ENCODE peak calls at places on chromosomes 13 and 19, in seven cellular contexts. Z, J, I, C, V, P and O are unnamed samples. For H3K4me1, the result is how much of the 10 kb centered on the place peaks cover.

GRCh38 chr13:113073942-113074341 is 31.6 kb upstream of the F7 start:
- DNase-seq in Z (no peak), J (no peak), I (no peak), C (no peak), V (no peak), P (no peak), O (no peak)

GRCh38 chr13:40682449-40683240 is 16.2 kb upstream of the FOXO1 start:
- DNase-seq in Z (peak), J (peak), I (no peak), C (no peak), V (no peak), P (peak), O (no peak)

GRCh38 chr13:68019901-68020300 is 789.8 kb upstream of the PCDH9 start:
- DNase-seq in Z (no peak), J (no peak), I (no peak), C (no peak), V (no peak), P (no peak), O (no peak)

GRCh38 chr13:29594710-29595379 is 643 bp downstream of the SLC7A1 start:
- DNase-seq in Z (peak), J (peak), I (no peak), C (no peak), V (peak), P (peak), O (peak)

GRCh38 chr19:16376241-16376640 is 51.6 kb downstream of the KLF2 start:
- DNase-seq in Z (no peak), J (no peak), I (peak), C (no peak), V (no peak), P (no peak), O (no peak)

GRCh38 chr13:73940098-73940497 is 194.1 kb downstream of the KLF12 start:
- DNase-seq in Z (peak), J (no peak), I (no peak), C (no peak), V (no peak), P (no peak), O (no peak)

GRCh38 chr13:74889321-74889720 is 592.6 kb downstream of the TBC1D4 start:
- DNase-seq in Z (no peak), J (no peak), I (no peak), C (no peak), V (no peak), P (peak), O (no peak)

GRCh38 chr19:47539747-47540311 is 25.0 kb upstream of the NAPA start:
- DNase-seq in Z (no peak), J (no peak), I (no peak), C (no peak), V (no peak), P (no peak), O (no peak)

GRCh38 chr13:113208424-113209335 is at the start of gene PCID2:
- DNase-seq in Z (peak), J (peak), I (peak), C (peak), V (peak), P (peak), O (peak)

GRCh38 chr13:24194447-24194846 is 33.9 kb downstream of the SPATA13 start:
- DNase-seq in Z (no peak), J (no peak), I (no peak), C (no peak), V (no peak), P (no peak), O (no peak)

GRCh38 chr19:42290523-42291436 is 11.2 kb upstream of the PRR19 start:
- DNase-seq in Z (no peak), J (no peak), I (peak), C (no peak), V (no peak), P (peak), O (no peak)

GRCh38 chr13:35530147-35530546 is 53.7 kb upstream of the MAB21L1 start:
- DNase-seq in Z (no peak), J (no peak), I (no peak), C (no peak), V (no peak), P (no peak), O (no peak)

GRCh38 chr13:29522044-29522685 is 73.3 kb downstream of the SLC7A1 start:
- DNase-seq in Z (no peak), J (peak), I (no peak), C (no peak), V (peak), P (peak), O (no peak)

GRCh38 chr13:42027286-42027685 is 21.2 kb upstream of the DGKH start:
- DNase-seq in Z (no peak), J (no peak), I (no peak), C (no peak), V (no peak), P (no peak), O (no peak)

GRCh38 chr19:44955500-44956439 is 590 bp downstream of the CLPTM1 start:
- DNase-seq in Z (no peak), J (no peak), I (no peak), C (no peak), V (no peak), P (peak), O (no peak)

GRCh38 chr13:110135977-110136597 is 170.9 kb downstream of the COL4A1 start:
- DNase-seq in Z (no peak), J (no peak), I (no peak), C (no peak), V (no peak), P (no peak), O (no peak)

GRCh38 chr13:94351292-94352000 is 128.0 kb downstream of the DCT start:
- DNase-seq in Z (no peak), J (peak), I (no peak), C (no peak), V (no peak), P (peak), O (no peak)

GRCh38 chr19:37941820-37942515 is 35.0 kb downstream of the SIPA1L3 start:
- DNase-seq in Z (no peak), J (no peak), I (no peak), C (no peak), V (peak), P (no peak), O (no peak)

GRCh38 chr13:64274481-64275217 is 2859.0 kb upstream of the PCDH20 start:
- DNase-seq in Z (no peak), J (peak), I (no peak), C (no peak), V (no peak), P (peak), O (no peak)

GRCh38 chr19:9819590-9819898 is 665 bp upstream of the FBXL12 start:
- DNase-seq in Z (no peak), J (no peak), I (no peak), C (no peak), V (no peak), P (no peak), O (no peak)

GRCh38 chr19:38148337-38148736 is 75.7 kb downstream of the DPF1 start:
- DNase-seq in Z (no peak), J (no peak), I (no peak), C (no peak), V (no peak), P (no peak), O (no peak)

GRCh38 chr19:10141479-10141878 is 21.8 kb upstream of the EIF3G start:
- DNase-seq in Z (no peak), J (no peak), I (no peak), C (no peak), V (no peak), P (no peak), O (no peak)

GRCh38 chr13:79621902-79622301 is 140.9 kb downstream of the NDFIP2 start:
- DNase-seq in Z (no peak), J (no peak), I (no peak), C (no peak), V (no peak), P (no peak), O (no peak)

GRCh38 chr19:45474941-45475516 is 7.2 kb downstream of the FOSB start:
- DNase-seq in Z (no peak), J (peak), I (no peak), C (no peak), V (peak), P (peak), O (no peak)

GRCh38 chr19:13099073-13099999 is 3.3 kb downstream of the LYL1 start:
- DNase-seq in Z (peak), J (no peak), I (peak), C (no peak), V (no peak), P (no peak), O (no peak)

GRCh38 chr19:51681286-51681956 is 11.7 kb upstream of the SPACA6 start:
- DNase-seq in Z (peak), J (peak), I (no peak), C (no peak), V (peak), P (peak), O (no peak)

GRCh38 chr13:47039106-47039505 is 142.3 kb upstream of the HTR2A start:
- DNase-seq in Z (no peak), J (peak), I (no peak), C (no peak), V (no peak), P (peak), O (no peak)

GRCh38 chr13:79782541-79783216 is 301.7 kb downstream of the NDFIP2 start:
- DNase-seq in Z (peak), J (peak), I (peak), C (peak), V (no peak), P (peak), O (peak)

GRCh38 chr19:50332264-50333038 is 3.3 kb upstream of the KCNC3 start:
- DNase-seq in Z (peak), J (no peak), I (peak), C (no peak), V (peak), P (no peak), O (no peak)
- H3K4me1 ChIP-seq in Z (under half), J (under half), I (under half), C (under half), V (under half), P (under half), O (under half)

GRCh38 chr19:28425431-28425931 is 787.5 kb downstream of the UQCRFS1 start:
- DNase-seq in Z (peak), J (no peak), I (no peak), C (no peak), V (no peak), P (no peak), O (no peak)
- H4K8ac ChIP-seq in Z (no peak), J (no peak), I (no peak), C (no peak), V (no peak), P (no peak), O (no peak)

GRCh38 chr19:39823693-39824092 is 10.3 kb downstream of the DYRK1B start:
- DNase-seq in Z (no peak), J (no peak), I (no peak), C (no peak), V (no peak), P (no peak), O (no peak)
- H3K9ac ChIP-seq in Z (peak), J (peak), I (peak), C (no peak), V (no peak), P (peak), O (peak)

GRCh38 chr13:50209646-50210045 is 194.4 kb downstream of the KCNRG start:
- DNase-seq in Z (no peak), J (no peak), I (no peak), C (no peak), V (no peak), P (peak), O (no peak)
- H3K4me1 ChIP-seq in Z (under half), J (under half), I (under half), C (under half), V (under half), P (under half), O (under half)

GRCh38 chr13:51728972-51729371 is 75.0 kb downstream of the DHRS12 start:
- DNase-seq in Z (no peak), J (peak), I (no peak), C (no peak), V (peak), P (peak), O (no peak)

GRCh38 chr13:51728275-51728673 is 75.7 kb downstream of the DHRS12 start:
- DNase-seq in Z (no peak), J (no peak), I (no peak), C (no peak), V (no peak), P (no peak), O (no peak)

GRCh38 chr13:51724721-51725120 is 79.2 kb downstream of the DHRS12 start:
- DNase-seq in Z (no peak), J (peak), I (no peak), C (no peak), V (no peak), P (no peak), O (no peak)

GRCh38 chr13:51727634-51728274 is 76.2 kb downstream of the DHRS12 start:
- DNase-seq in Z (no peak), J (no peak), I (no peak), C (no peak), V (peak), P (no peak), O (no peak)

GRCh38 chr13:51726446-51727185 is 77.3 kb downstream of the DHRS12 start:
- DNase-seq in Z (no peak), J (peak), I (no peak), C (no peak), V (peak), P (peak), O (no peak)
- H4K8ac ChIP-seq in Z (no peak), J (no peak), I (no peak), C (no peak), V (no peak), P (no peak), O (no peak)

DNA sequence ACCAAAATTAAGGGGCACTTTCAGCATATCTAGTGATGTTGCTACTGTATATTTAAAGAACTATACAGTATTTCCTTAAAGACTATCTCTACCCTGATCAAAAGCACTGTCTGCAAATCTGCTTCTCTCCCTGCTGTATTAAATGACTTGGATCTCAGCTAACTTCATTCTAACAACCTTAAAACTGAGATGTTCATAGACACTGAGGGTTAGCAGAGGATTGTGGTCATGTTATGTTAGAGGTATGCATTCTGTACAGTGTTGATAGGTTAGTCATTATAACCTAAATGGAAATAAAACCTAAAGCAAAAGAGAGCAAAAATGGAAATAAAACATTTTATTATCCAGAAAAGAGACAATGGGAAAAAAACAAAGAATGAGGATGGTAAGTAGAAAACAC is 9.9 kb downstream of the GPR183 start:
- DNase-seq in Z (no peak), J (peak), I (no peak), C (no peak), V (no peak), P (no peak), O (no peak)
- H3K9ac ChIP-seq in Z (no peak), J (no peak), I (no peak), C (no peak), V (no peak), P (no peak), O (no peak)

DNA sequence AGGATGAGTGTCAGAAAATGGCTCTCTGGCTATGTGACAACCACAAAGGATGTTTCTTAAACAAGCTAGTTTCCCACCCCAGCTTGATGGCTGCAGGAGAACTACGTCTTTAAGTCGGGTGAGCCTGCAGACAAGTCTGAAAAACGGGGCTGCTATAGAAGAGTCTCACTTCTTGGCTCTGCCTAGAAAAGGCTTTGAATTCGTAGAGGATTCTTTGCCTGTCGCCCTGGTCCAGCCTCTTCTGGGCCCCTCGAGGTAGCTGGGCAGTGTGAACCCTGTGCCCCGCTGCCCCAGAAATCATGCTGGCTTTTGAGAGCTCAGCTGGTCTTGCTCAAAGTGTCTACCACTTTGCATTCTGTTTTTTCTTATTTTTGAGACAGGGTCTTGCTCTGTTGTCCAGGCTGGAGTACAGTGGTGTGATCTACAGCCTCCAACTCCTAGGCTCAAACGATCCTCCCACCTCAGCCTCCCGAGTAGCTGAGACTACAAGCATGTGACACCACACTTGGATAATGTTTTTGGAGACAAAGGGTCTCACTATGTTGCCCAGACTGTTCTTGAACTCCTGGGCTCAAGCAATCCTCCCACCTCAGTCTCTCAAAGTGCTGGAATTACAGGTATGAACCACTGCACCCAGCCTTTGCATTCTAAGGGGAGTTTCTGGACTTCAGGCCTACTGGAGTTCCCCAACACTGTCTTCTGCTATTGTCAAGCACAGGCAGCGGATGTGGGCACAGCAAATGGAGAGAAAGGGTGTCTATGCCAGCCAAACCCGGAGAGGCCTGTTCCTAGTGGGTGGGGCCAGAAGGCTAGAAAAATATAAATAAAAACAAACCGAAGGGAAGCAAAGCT is 6.5 kb downstream of the CEBPA start:
- DNase-seq in Z (no peak), J (no peak), I (no peak), C (no peak), V (no peak), P (no peak), O (no peak)
- H3K4me1 ChIP-seq in Z (under half), J (under half), I (under half), C (under half), V (under half), P (under half), O (under half)

GRCh38 chr13:37192986-37193385 is 87.5 kb upstream of the CSNK1A1L start:
- DNase-seq in Z (no peak), J (peak), I (no peak), C (no peak), V (no peak), P (no peak), O (no peak)

GRCh38 chr13:37187611-37188010 is 82.1 kb upstream of the CSNK1A1L start:
- DNase-seq in Z (no peak), J (no peak), I (no peak), C (no peak), V (no peak), P (no peak), O (no peak)

GRCh38 chr13:37187110-37187509 is 81.6 kb upstream of the CSNK1A1L start:
- DNase-seq in Z (no peak), J (no peak), I (no peak), C (no peak), V (peak), P (no peak), O (no peak)
- H4K8ac ChIP-seq in Z (no peak), J (no peak), I (no peak), C (peak), V (no peak), P (no peak), O (no peak)

GRCh38 chr13:100673376-100673830 is 1.2 kb downstream of the TMTC4 start:
- DNase-seq in Z (peak), J (no peak), I (peak), C (no peak), V (no peak), P (no peak), O (no peak)

GRCh38 chr13:100674363-100674847 is at the start of gene TMTC4:
- DNase-seq in Z (peak), J (no peak), I (no peak), C (no peak), V (peak), P (no peak), O (peak)

GRCh38 chr13:100675660-100676129 is 1.1 kb upstream of the TMTC4 start:
- DNase-seq in Z (peak), J (no peak), I (no peak), C (no peak), V (no peak), P (no peak), O (no peak)

GRCh38 chr13:100673831-100674362 is 698 bp downstream of the TMTC4 start:
- DNase-seq in Z (peak), J (peak), I (no peak), C (no peak), V (peak), P (peak), O (peak)

GRCh38 chr13:100674848-100675659 is 459 bp upstream of the TMTC4 start:
- DNase-seq in Z (peak), J (peak), I (peak), C (peak), V (peak), P (peak), O (peak)
- H3K9ac ChIP-seq in Z (peak), J (peak), I (peak), C (peak), V (peak), P (peak), O (peak)